ENCODE peak calls at places on chromosomes 13 and 19, in ten cellular contexts. P is pancreas; U is tibial artery; B is HepG2; A is AG09309; J is CD8-positive, alpha-beta memory T cell; X is left ventricle myocardium inferior; H is lower lobe of right lung; T is sigmoid colon; Y is GM23248. L is an unnamed sample.

GRCh38 chr19:33225458-33225925 is at the start of gene SLC7A10:
- DNase-seq in P (no peak), U (no peak), B (no peak), A (no peak), J (no peak), X (no peak), H (no peak), T (no peak), Y (peak), L (no peak)

GRCh38 chr19:9986787-9987281 is 23.5 kb downstream of the COL5A3 start:
- DNase-seq in P (peak), U (peak), B (no peak), A (no peak), J (no peak), X (peak), H (no peak), T (peak), Y (peak), L (no peak)

GRCh38 chr19:3096267-3096901 is 2.2 kb downstream of the GNA11 start:
- DNase-seq in P (no peak), U (no peak), B (no peak), A (no peak), J (no peak), X (no peak), H (no peak), T (no peak), Y (no peak), L (no peak)

GRCh38 chr13:64057372-64058020 is 2641.8 kb upstream of the PCDH20 start:
- DNase-seq in P (no peak), U (no peak), B (peak), A (no peak), J (no peak), X (no peak), H (no peak), T (no peak), Y (no peak), L (no peak)

GRCh38 chr19:44925114-44925891 is 10.9 kb downstream of the APOC1 start:
- DNase-seq in P (peak), U (peak), B (peak), A (peak), J (no peak), X (peak), H (peak), T (peak), Y (peak), L (no peak)

GRCh38 chr13:28602580-28602979 is 56.4 kb upstream of the POMP start:
- DNase-seq in P (no peak), U (no peak), B (no peak), A (no peak), J (no peak), X (no peak), H (no peak), T (no peak), Y (no peak), L (no peak)

GRCh38 chr19:8147579-8147978 is 1.8 kb downstream of the FBN3 start:
- DNase-seq in P (no peak), U (no peak), B (no peak), A (no peak), J (no peak), X (no peak), H (no peak), T (no peak), Y (no peak), L (no peak)

GRCh38 chr19:1503089-1503924 is 9.5 kb downstream of the ADAMTSL5 start:
- DNase-seq in P (no peak), U (no peak), B (no peak), A (no peak), J (peak), X (no peak), H (peak), T (peak), Y (peak), L (peak)

GRCh38 chr13:29737061-29737460 is 113.4 kb downstream of the UBL3 start:
- DNase-seq in P (no peak), U (no peak), B (no peak), A (no peak), J (no peak), X (no peak), H (no peak), T (no peak), Y (no peak), L (no peak)

GRCh38 chr13:50924025-50924424 is 14.4 kb downstream of the RNASEH2B start:
- DNase-seq in P (no peak), U (no peak), B (no peak), A (no peak), J (no peak), X (no peak), H (no peak), T (no peak), Y (no peak), L (no peak)

GRCh38 chr19:16268676-16269319 is 55.8 kb upstream of the KLF2 start:
- DNase-seq in P (no peak), U (no peak), B (no peak), A (no peak), J (peak), X (no peak), H (no peak), T (no peak), Y (no peak), L (no peak)

GRCh38 chr19:35318679-35319448 is 10.1 kb upstream of the CD22 start:
- DNase-seq in P (no peak), U (peak), B (peak), A (peak), J (no peak), X (peak), H (peak), T (peak), Y (peak), L (no peak)

GRCh38 chr13:87089391-87089790 is 581.8 kb upstream of the SLITRK5 start:
- DNase-seq in P (no peak), U (no peak), B (no peak), A (peak), J (no peak), X (no peak), H (no peak), T (no peak), Y (peak), L (no peak)

GRCh38 chr19:40533508-40533907 is 43.2 kb upstream of the SHKBP1 start:
- DNase-seq in P (no peak), U (no peak), B (no peak), A (no peak), J (no peak), X (no peak), H (no peak), T (no peak), Y (no peak), L (no peak)

GRCh38 chr13:113110852-113111315 is 5.3 kb downstream of the F7 start:
- DNase-seq in P (no peak), U (no peak), B (no peak), A (no peak), J (peak), X (no peak), H (peak), T (peak), Y (no peak), L (no peak)

GRCh38 chr19:45428385-45429231 is 4.9 kb upstream of the ERCC1 start:
- DNase-seq in P (peak), U (peak), B (no peak), A (no peak), J (peak), X (peak), H (peak), T (peak), Y (peak), L (no peak)

GRCh38 chr13:48437381-48437780 is 24.5 kb upstream of the LPAR6 start:
- DNase-seq in P (peak), U (peak), B (no peak), A (no peak), J (no peak), X (peak), H (no peak), T (peak), Y (no peak), L (no peak)

GRCh38 chr19:6161271-6161850 is 25.9 kb downstream of the ACSBG2 start:
- DNase-seq in P (no peak), U (no peak), B (peak), A (no peak), J (peak), X (no peak), H (peak), T (no peak), Y (peak), L (peak)

GRCh38 chr19:19822148-19822429 is 539 bp upstream of the ZNF506 start:
- DNase-seq in P (no peak), U (peak), B (no peak), A (no peak), J (no peak), X (no peak), H (no peak), T (peak), Y (peak), L (no peak)

GRCh38 chr19:57813919-57814504 is 701 bp downstream of the ZNF552 start:
- DNase-seq in P (no peak), U (no peak), B (peak), A (no peak), J (no peak), X (no peak), H (no peak), T (no peak), Y (peak), L (no peak)

GRCh38 chr13:45101327-45102018 is 18.8 kb upstream of the GTF2F2 start:
- DNase-seq in P (no peak), U (no peak), B (no peak), A (no peak), J (no peak), X (no peak), H (no peak), T (no peak), Y (no peak), L (no peak)

GRCh38 chr13:88648598-88649373 is 977.6 kb downstream of the SLITRK5 start:
- DNase-seq in P (no peak), U (no peak), B (no peak), A (no peak), J (no peak), X (no peak), H (no peak), T (no peak), Y (no peak), L (no peak)

GRCh38 chr19:29671393-29672076 is 6.3 kb downstream of the PLEKHF1 start:
- DNase-seq in P (no peak), U (peak), B (peak), A (no peak), J (peak), X (peak), H (peak), T (peak), Y (peak), L (peak)

DNA sequence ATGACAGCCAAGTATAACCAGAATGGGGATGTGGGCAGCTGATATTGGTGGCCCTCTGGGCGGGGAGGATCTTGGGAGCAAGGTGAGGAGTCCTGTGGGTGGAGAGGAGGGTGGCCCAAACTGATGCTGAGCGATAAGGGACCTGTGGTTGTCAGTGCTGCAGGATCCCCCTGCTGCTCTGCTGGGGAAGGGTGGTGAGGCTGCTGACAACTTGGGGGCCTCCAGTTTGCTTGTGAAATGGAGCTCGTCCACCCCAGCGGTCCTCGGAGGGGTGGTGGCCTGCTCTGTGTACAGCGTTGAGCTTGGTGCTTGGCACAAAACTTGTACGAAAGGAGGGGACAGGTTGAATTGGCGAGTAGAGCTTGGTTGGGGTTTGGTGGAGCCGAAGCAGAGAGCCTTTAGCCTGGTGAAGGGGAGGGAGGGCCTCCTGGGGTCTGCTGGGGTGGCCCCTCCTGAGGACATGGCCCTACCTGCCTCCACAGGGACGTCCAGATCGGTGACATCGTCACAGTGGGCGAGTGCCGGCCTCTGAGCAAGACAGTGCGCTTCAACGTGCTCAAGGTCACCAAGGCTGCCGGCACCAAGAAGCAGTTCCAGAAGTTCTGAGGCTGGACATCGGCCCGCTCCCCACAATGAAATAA is 2.9 kb downstream of the RPS11 start:
- DNase-seq in P (no peak), U (no peak), B (no peak), A (no peak), J (no peak), X (no peak), H (no peak), T (no peak), Y (no peak), L (no peak)
- H3K4me3 ChIP-seq in P (no peak), U (no peak), B (no peak), A (no peak), J (peak), X (peak), H (peak), T (no peak), Y (no peak), L (peak)

DNA sequence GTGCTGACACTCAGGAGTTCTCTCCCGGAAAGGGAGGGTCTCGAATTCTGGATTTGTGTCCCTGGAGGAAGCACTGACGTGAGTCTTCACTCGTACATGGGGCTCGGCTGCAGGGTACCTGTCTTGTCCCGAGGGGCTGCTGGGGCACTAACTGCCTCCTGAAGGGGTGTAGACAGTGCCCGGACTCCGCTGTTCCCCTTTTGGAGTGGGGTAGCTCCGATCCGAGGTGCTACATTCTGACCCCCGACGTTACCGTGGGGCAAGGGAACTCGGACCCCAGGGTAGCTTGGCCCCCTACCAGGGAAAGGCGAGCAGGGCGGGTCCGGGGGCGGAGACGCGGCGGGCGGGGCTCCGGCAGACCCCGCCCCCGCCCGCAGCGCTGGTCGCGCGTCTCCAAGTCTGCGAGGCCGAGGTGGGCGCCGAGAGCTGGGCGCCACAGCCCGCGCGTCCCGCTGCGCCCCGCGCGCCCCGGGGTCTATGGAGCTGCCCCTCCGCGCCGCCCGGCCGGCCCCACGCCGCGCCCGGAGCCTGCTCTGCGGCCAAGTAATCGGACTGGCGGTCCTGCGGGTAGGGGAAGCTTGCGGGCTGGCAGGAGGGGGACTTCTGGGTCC is at the start of gene NPAS1:
- DNase-seq in P (no peak), U (no peak), B (no peak), A (no peak), J (no peak), X (no peak), H (no peak), T (no peak), Y (peak), L (no peak)
- H3K4me3 ChIP-seq in P (no peak), U (peak), B (peak), A (peak), J (no peak), X (peak), H (no peak), T (peak), Y (peak), L (no peak)

GRCh38 chr13:99211421-99212035 is 10.9 kb downstream of the UBAC2 start:
- DNase-seq in P (no peak), U (no peak), B (no peak), A (no peak), J (no peak), X (no peak), H (no peak), T (no peak), Y (no peak), L (no peak)

GRCh38 chr13:99208185-99208584 is 7.5 kb downstream of the UBAC2 start:
- DNase-seq in P (no peak), U (no peak), B (no peak), A (no peak), J (no peak), X (no peak), H (no peak), T (no peak), Y (no peak), L (no peak)

GRCh38 chr13:99206873-99207272 is 6.2 kb downstream of the UBAC2 start:
- DNase-seq in P (no peak), U (no peak), B (no peak), A (no peak), J (no peak), X (no peak), H (no peak), T (no peak), Y (no peak), L (no peak)

GRCh38 chr13:99207511-99207910 is 6.9 kb downstream of the UBAC2 start:
- DNase-seq in P (no peak), U (no peak), B (no peak), A (no peak), J (no peak), X (no peak), H (no peak), T (no peak), Y (no peak), L (no peak)

DNA sequence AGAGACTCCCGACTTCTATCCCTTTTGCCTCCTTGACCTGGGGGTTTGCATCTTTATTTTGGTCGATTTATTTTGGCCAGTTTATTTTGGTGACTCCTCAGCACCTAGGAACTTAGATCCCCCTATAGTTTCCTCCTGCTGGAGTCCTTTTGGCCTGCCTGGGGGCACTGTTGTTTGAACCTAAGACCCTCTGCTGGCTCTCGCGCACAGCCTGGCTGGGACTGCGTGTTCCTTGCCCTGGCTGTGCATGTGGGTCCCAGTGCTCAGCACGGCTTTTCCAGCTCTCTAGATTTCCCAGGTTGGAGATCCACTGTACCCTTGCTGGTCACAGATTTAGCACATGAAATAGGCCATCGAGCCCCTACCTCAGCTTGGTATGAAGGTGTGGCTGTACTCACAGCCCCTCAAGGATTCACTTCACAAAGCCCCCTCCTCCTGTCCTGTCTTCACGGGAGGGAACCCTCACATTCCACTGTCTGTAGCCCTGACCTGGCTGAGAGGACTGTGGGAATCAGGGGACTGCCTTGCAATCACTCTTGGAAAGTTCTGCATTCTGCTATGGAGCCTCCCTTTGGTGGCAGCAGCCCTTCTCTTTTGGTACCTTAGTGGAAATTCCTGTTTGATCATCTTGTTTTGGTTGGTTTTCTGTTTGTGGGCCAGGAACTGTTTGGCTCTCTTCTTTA is 8.3 kb downstream of the UBAC2 start:
- DNase-seq in P (no peak), U (no peak), B (no peak), A (no peak), J (no peak), X (no peak), H (no peak), T (no peak), Y (no peak), L (no peak)
- H3K4me3 ChIP-seq in P (no peak), U (no peak), B (no peak), A (no peak), J (no peak), X (no peak), H (no peak), T (no peak), Y (no peak), L (no peak)

DNA sequence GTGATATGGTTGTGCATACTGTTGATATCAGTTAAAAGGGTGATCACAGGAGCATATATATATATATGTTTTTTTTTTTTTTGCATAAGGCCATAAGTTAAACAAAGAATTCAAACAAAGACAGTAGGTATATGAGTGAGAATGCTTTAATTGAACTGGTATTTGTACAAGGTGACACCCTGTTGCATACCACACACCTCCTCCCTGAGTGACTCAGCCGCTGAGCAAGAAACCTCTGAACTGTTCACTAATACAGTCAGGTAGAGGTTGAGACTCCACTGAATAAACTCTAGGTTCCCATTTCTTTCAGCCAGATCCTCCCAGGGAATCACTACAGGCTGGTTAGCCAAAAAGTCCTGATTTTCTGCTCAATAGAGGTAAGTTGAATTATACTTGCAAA is at the start of gene SCEL:
- DNase-seq in P (no peak), U (no peak), B (no peak), A (no peak), J (no peak), X (no peak), H (no peak), T (no peak), Y (no peak), L (no peak)
- H3K4me3 ChIP-seq in P (no peak), U (no peak), B (no peak), A (no peak), J (no peak), X (no peak), H (peak), T (no peak), Y (no peak), L (no peak)

GRCh38 chr19:42152876-42153275 is 20.6 kb upstream of the POU2F2 start:
- DNase-seq in P (no peak), U (no peak), B (no peak), A (no peak), J (no peak), X (no peak), H (no peak), T (no peak), Y (no peak), L (no peak)

GRCh38 chr19:42155796-42156195 is 23.6 kb upstream of the POU2F2 start:
- DNase-seq in P (no peak), U (no peak), B (no peak), A (no peak), J (no peak), X (no peak), H (no peak), T (no peak), Y (no peak), L (no peak)

GRCh38 chr19:42156571-42156970 is 24.3 kb upstream of the POU2F2 start:
- DNase-seq in P (no peak), U (no peak), B (no peak), A (no peak), J (no peak), X (no peak), H (no peak), T (no peak), Y (no peak), L (no peak)

GRCh38 chr19:42153606-42154405 is 21.6 kb upstream of the POU2F2 start:
- DNase-seq in P (no peak), U (no peak), B (no peak), A (no peak), J (no peak), X (no peak), H (no peak), T (no peak), Y (no peak), L (no peak)

GRCh38 chr19:42154471-42155323 is 22.5 kb upstream of the POU2F2 start:
- DNase-seq in P (no peak), U (no peak), B (no peak), A (no peak), J (no peak), X (no peak), H (no peak), T (no peak), Y (no peak), L (no peak)
- H3K4me3 ChIP-seq in P (no peak), U (no peak), B (no peak), A (no peak), J (no peak), X (no peak), H (no peak), T (no peak), Y (no peak), L (no peak)

L was measured in Jurkat, Clone E6-1.